ENCODE peak calls at places on chromosomes 5 and 9, in four cellular contexts. W is A549, P is neural progenitor cell, Q is OCI-LY7. D is an unnamed sample.

GRCh38 chr9:27379311-27380236 is 82.6 kb upstream of the EQTN start:
- DNase-seq in W (peak), Q (no peak), P (no peak), D (no peak)

GRCh38 chr5:178068293-178068692 is 45.0 kb upstream of the N4BP3 start:
- DNase-seq in P (peak), Q (peak), W (no peak), D (no peak)

GRCh38 chr9:4832786-4833579 is 40.2 kb downstream of the RCL1 start:
- DNase-seq in Q (no peak), P (no peak), W (peak), D (no peak)

GRCh38 chr9:107043886-107044285 is 180.9 kb downstream of the ZNF462 start:
- DNase-seq in W (no peak), Q (no peak), P (no peak), D (no peak)

GRCh38 chr9:5622019-5622418 is 6.9 kb upstream of the RIC1 start:
- DNase-seq in Q (no peak), P (no peak), W (peak), D (no peak)

GRCh38 chr9:84387821-84388220 is 47.3 kb upstream of the SLC28A3 start:
- DNase-seq in W (no peak), Q (no peak), P (no peak), D (no peak)

GRCh38 chr5:553874-554273 is 29.6 kb upstream of the SLC9A3 start:
- DNase-seq in Q (no peak), P (no peak), W (peak), D (no peak)

GRCh38 chr5:39080168-39080567 is 6.0 kb upstream of the RICTOR start:
- DNase-seq in Q (no peak), W (peak), P (no peak), D (no peak)

GRCh38 chr5:62647241-62647640 is 68.6 kb downstream of the LRRC70 start:
- DNase-seq in P (no peak), Q (no peak), W (no peak), D (no peak)

GRCh38 chr5:93359296-93359957 is 221.6 kb downstream of the NR2F1-AS1 start:
- DNase-seq in W (peak), Q (no peak), P (no peak), D (no peak)

GRCh38 chr5:148499461-148499860 is 115.7 kb downstream of the FBXO38 start:
- DNase-seq in W (no peak), P (no peak), Q (no peak), D (no peak)

GRCh38 chr5:43078956-43079355 is 38.8 kb upstream of the ANXA2R start:
- DNase-seq in P (no peak), Q (no peak), W (peak), D (no peak)

GRCh38 chr9:76419782-76420380 is 25.7 kb upstream of the RFK start:
- DNase-seq in P (peak), W (peak), Q (peak), D (no peak)

GRCh38 chr5:40464461-40464860 is 215.3 kb upstream of the PTGER4 start:
- DNase-seq in W (no peak), Q (no peak), P (no peak), D (no peak)

GRCh38 chr5:134647750-134648424 is 698 bp upstream of the SEC24A start:
- DNase-seq in Q (peak), P (no peak), W (no peak), D (peak)

DNA sequence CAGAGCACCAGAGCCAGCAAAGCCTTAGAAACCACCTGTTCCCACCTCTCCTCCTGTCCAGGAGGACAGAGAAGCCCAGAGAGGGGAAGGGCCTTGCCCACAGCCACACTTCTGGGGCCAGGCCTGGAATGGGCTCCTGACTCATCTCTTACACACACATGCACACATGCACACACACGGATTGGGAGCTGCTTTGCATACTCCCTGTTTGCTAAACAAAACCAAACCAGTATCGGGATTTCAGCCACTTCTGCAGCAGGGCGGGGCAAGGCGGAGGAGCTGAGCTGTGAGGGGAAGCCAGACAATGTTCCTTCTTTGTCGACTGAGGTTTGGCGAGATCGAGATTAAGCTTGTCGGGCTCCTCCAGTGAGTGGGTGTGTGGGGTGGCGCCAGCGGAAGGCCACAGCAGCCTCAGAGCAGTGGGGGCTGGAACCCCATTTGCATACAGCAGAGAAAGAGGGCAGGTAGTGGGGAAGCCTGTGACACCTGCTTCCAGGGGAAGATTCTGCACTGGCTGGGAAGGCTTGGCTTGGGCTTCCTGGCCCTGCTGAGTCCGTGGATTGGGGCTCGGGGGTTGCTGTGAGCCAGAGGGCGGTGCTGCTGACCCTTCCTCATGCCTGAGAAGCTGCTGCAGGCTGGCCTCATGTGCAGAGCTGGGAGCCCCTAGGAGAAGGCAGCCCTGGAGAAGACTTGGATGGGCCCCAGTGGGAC is 16.1 kb downstream of the GFI1B start:
- DNase-seq in W (peak), Q (peak), P (peak), D (peak)
- TF ChIP-seq CTCF in W (no peak), Q (no peak), P (no peak), D (no peak)

GRCh38 chr5:113380299-113381014 is 54.3 kb downstream of the TSSK1B start:
- DNase-seq in P (no peak), Q (no peak), W (no peak), D (no peak)
- TF ChIP-seq CTCF in P (no peak), Q (no peak), W (no peak), D (no peak)

DNA sequence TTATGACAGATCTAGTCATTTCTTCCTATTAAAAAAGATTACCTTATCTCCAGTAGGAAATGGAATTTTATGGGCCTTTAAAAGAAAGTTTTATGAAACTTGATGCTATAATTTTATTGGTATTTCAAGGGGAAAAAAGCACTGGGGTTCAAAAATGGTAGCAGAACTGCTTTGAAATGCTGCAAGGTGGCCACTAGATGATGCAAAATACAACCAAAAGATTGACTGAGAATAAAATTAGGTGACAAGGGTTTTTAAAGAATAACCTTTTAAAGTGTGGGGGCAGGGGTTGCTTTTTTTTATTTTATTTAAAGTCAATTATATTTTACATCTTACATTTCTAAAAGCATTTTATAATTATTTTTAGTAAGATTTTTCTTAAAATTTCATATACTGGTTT is 61.7 kb downstream of the KLF9 start:
- DNase-seq in W (peak), Q (no peak), P (no peak), D (no peak)
- TF ChIP-seq CTCF in W (peak), Q (peak), P (peak), D (peak)

GRCh38 chr9:95341262-95342011 is 23.9 kb upstream of the FANCC start:
- DNase-seq in W (peak), P (peak), Q (no peak), D (no peak)
- TF ChIP-seq CTCF in W (peak), P (peak), Q (peak), D (peak)

GRCh38 chr5:173625261-173625660 is 8.8 kb upstream of the BOD1 start:
- DNase-seq in W (no peak), Q (no peak), P (no peak), D (no peak)

GRCh38 chr5:173626501-173626812 is 10.0 kb upstream of the BOD1 start:
- DNase-seq in W (no peak), P (no peak), Q (no peak), D (no peak)

GRCh38 chr5:173627271-173627670 is 10.8 kb upstream of the BOD1 start:
- DNase-seq in Q (no peak), W (no peak), P (no peak), D (no peak)

GRCh38 chr5:173624276-173624675 is 7.8 kb upstream of the BOD1 start:
- DNase-seq in W (no peak), P (no peak), Q (no peak), D (no peak)

GRCh38 chr5:173625686-173626500 is 9.4 kb upstream of the BOD1 start:
- DNase-seq in P (no peak), Q (peak), W (no peak), D (peak)
- TF ChIP-seq CTCF in P (no peak), Q (peak), W (no peak), D (peak)

GRCh38 chr9:121694582-121694981 is 43.1 kb downstream of the DAB2IP start:
- DNase-seq in W (no peak), P (no peak), Q (no peak), D (no peak)
- TF ChIP-seq CTCF in W (no peak), P (no peak), Q (no peak), D (no peak)

GRCh38 chr5:32703957-32704356 is 7.2 kb upstream of the NPR3 start:
- DNase-seq in W (no peak), P (no peak), Q (no peak), D (no peak)
- TF ChIP-seq CTCF in W (no peak), P (no peak), Q (no peak), D (no peak)

GRCh38 chr9:137535120-137535428 is 15.1 kb downstream of the PNPLA7 start:
- DNase-seq in P (no peak), W (no peak), Q (no peak), D (no peak)
- TF ChIP-seq CTCF in P (no peak), W (no peak), Q (peak), D (no peak)

DNA sequence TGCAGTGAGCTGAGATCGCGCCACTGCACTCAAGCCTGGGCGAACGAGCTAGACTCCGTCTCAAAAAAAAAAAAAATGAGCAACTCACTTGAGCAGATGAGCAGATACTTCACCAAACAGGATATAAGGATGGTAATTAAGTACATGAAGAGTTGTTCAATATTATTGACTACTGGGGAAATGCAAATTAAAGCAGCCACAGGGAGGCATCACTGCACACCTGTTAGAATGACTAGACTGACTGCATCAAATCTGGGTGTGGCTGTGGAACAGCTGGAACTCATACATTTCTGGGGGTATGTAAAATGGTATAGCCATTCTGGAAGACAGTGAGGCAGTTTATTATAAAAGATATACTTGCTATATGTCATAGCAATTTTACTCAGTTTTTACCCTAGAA is 93.0 kb downstream of the WNK2 start:
- DNase-seq in P (no peak), W (no peak), Q (peak), D (no peak)
- TF ChIP-seq CTCF in P (no peak), W (no peak), Q (peak), D (no peak)

GRCh38 chr5:153818626-153819025 is 220.1 kb downstream of the FAM114A2 start:
- DNase-seq in P (no peak), W (no peak), Q (no peak), D (no peak)

GRCh38 chr5:153813871-153814270 is 224.8 kb downstream of the FAM114A2 start:
- DNase-seq in P (no peak), Q (no peak), W (no peak), D (no peak)

GRCh38 chr5:153816870-153817269 is 221.8 kb downstream of the FAM114A2 start:
- DNase-seq in Q (no peak), W (no peak), P (no peak), D (no peak)
- TF ChIP-seq CTCF in Q (peak), W (no peak), P (no peak), D (no peak)

D was measured in GM13977.